ENCODE peak calls at places on chromosomes 7 and 10, in seven cellular contexts. One of them, this sample, is unnamed.

GRCh38 chr10:132252412-132252811 is 55.3 kb downstream of the STK32C start:
- DNase-seq in AG04450: no peak
- DNase-seq in thoracic aorta: no peak
- DNase-seq in GM12864: no peak
- DNase-seq in adrenal gland: no peak
- DNase-seq in AG09319: no peak
- DNase-seq in fibroblast of the aortic adventitia: no peak
- DNase-seq in this sample: no peak

GRCh38 chr7:70776627-70777101 is 355.3 kb upstream of the GALNT17 start:
- DNase-seq in fibroblast of the aortic adventitia: no peak
- DNase-seq in AG04450: no peak
- DNase-seq in GM12864: no peak
- DNase-seq in thoracic aorta: no peak
- DNase-seq in AG09319: no peak
- DNase-seq in adrenal gland: no peak
- DNase-seq in this sample: no peak

GRCh38 chr7:44145969-44146897 is 5.1 kb upstream of the MYL7 start:
- DNase-seq in adrenal gland: peak; percentile 74
- DNase-seq in AG09319: peak; percentile 20
- DNase-seq in thoracic aorta: peak; percentile 48
- DNase-seq in GM12864: no peak
- DNase-seq in AG04450: no peak
- DNase-seq in fibroblast of the aortic adventitia: peak; percentile 17
- DNase-seq in this sample: peak; percentile 67

GRCh38 chr10:11176746-11177145 is 159.1 kb downstream of the CELF2 start:
- DNase-seq in AG09319: no peak
- DNase-seq in adrenal gland: no peak
- DNase-seq in fibroblast of the aortic adventitia: no peak
- DNase-seq in thoracic aorta: no peak
- DNase-seq in GM12864: no peak
- DNase-seq in AG04450: no peak
- DNase-seq in this sample: peak; percentile 66

GRCh38 chr7:70492641-70493040 is 639.3 kb upstream of the GALNT17 start:
- DNase-seq in AG09319: no peak
- DNase-seq in GM12864: no peak
- DNase-seq in adrenal gland: no peak
- DNase-seq in fibroblast of the aortic adventitia: no peak
- DNase-seq in AG04450: no peak
- DNase-seq in thoracic aorta: no peak
- DNase-seq in this sample: no peak

GRCh38 chr7:54860003-54860775 is 101.2 kb upstream of the SEC61G start:
- DNase-seq in thoracic aorta: no peak
- DNase-seq in AG09319: no peak
- DNase-seq in fibroblast of the aortic adventitia: no peak
- DNase-seq in AG04450: no peak
- DNase-seq in GM12864: no peak
- DNase-seq in adrenal gland: no peak
- DNase-seq in this sample: no peak

GRCh38 chr7:74097937-74098614 is 14.5 kb downstream of the LIMK1 start:
- DNase-seq in GM12864: no peak
- DNase-seq in adrenal gland: peak; percentile 69
- DNase-seq in AG09319: peak; percentile 85
- DNase-seq in AG04450: peak; percentile 77
- DNase-seq in fibroblast of the aortic adventitia: peak; percentile 87
- DNase-seq in thoracic aorta: no peak
- DNase-seq in this sample: no peak

GRCh38 chr7:101714097-101714496 is 85.0 kb upstream of the MYL10 start:
- DNase-seq in GM12864: no peak
- DNase-seq in fibroblast of the aortic adventitia: no peak
- DNase-seq in AG04450: no peak
- DNase-seq in thoracic aorta: no peak
- DNase-seq in AG09319: no peak
- DNase-seq in adrenal gland: no peak
- DNase-seq in this sample: no peak

GRCh38 chr10:82922046-82922445 is 1047.1 kb downstream of the NRG3 start:
- DNase-seq in thoracic aorta: no peak
- DNase-seq in AG04450: no peak
- DNase-seq in GM12864: no peak
- DNase-seq in AG09319: no peak
- DNase-seq in fibroblast of the aortic adventitia: no peak
- DNase-seq in adrenal gland: no peak
- DNase-seq in this sample: no peak

GRCh38 chr10:102859911-102860310 is 5.9 kb downstream of the BORCS7 start:
- DNase-seq in fibroblast of the aortic adventitia: no peak
- DNase-seq in adrenal gland: no peak
- DNase-seq in AG04450: no peak
- DNase-seq in AG09319: no peak
- DNase-seq in thoracic aorta: no peak
- DNase-seq in GM12864: no peak
- DNase-seq in this sample: no peak

GRCh38 chr10:124917168-124917938 is 24.6 kb upstream of the ZRANB1 start:
- DNase-seq in AG04450: no peak
- DNase-seq in fibroblast of the aortic adventitia: peak; percentile 50
- DNase-seq in adrenal gland: peak; percentile 83
- DNase-seq in GM12864: no peak
- DNase-seq in AG09319: no peak
- DNase-seq in thoracic aorta: no peak
- DNase-seq in this sample: peak; percentile 55

GRCh38 chr7:46015107-46015868 is 94.2 kb upstream of the IGFBP3 start:
- DNase-seq in fibroblast of the aortic adventitia: no peak
- DNase-seq in adrenal gland: peak; percentile 65
- DNase-seq in GM12864: no peak
- DNase-seq in thoracic aorta: no peak
- DNase-seq in AG09319: no peak
- DNase-seq in AG04450: no peak
- DNase-seq in this sample: peak; percentile 51

GRCh38 chr7:18459846-18460245 is 35.7 kb upstream of the HDAC9 start:
- DNase-seq in fibroblast of the aortic adventitia: no peak
- DNase-seq in AG04450: no peak
- DNase-seq in thoracic aorta: no peak
- DNase-seq in AG09319: no peak
- DNase-seq in adrenal gland: no peak
- DNase-seq in GM12864: no peak
- DNase-seq in this sample: no peak

GRCh38 chr10:68397005-68397404 is 10.1 kb downstream of the RUFY2 start:
- DNase-seq in thoracic aorta: no peak
- DNase-seq in GM12864: no peak
- DNase-seq in AG04450: no peak
- DNase-seq in AG09319: no peak
- DNase-seq in adrenal gland: no peak
- DNase-seq in fibroblast of the aortic adventitia: no peak
- DNase-seq in this sample: no peak

GRCh38 chr7:87570178-87570577 is 30.5 kb downstream of the ABCB1 start:
- DNase-seq in adrenal gland: no peak
- DNase-seq in fibroblast of the aortic adventitia: no peak
- DNase-seq in AG09319: peak; percentile 45
- DNase-seq in thoracic aorta: no peak
- DNase-seq in AG04450: peak; percentile 74
- DNase-seq in GM12864: no peak
- DNase-seq in this sample: no peak

GRCh38 chr10:98020784-98021183 is 9.6 kb downstream of the CRTAC1 start:
- DNase-seq in AG09319: no peak
- DNase-seq in adrenal gland: no peak
- DNase-seq in GM12864: no peak
- DNase-seq in AG04450: no peak
- DNase-seq in fibroblast of the aortic adventitia: no peak
- DNase-seq in thoracic aorta: no peak
- DNase-seq in this sample: no peak

GRCh38 chr7:32921896-32922295 is 30.3 kb upstream of the KBTBD2 start:
- DNase-seq in fibroblast of the aortic adventitia: peak; percentile 31
- DNase-seq in AG04450: no peak
- DNase-seq in GM12864: no peak
- DNase-seq in AG09319: no peak
- DNase-seq in adrenal gland: no peak
- DNase-seq in thoracic aorta: no peak
- DNase-seq in this sample: no peak

GRCh38 chr10:47435081-47435480 is 48.8 kb downstream of the ANXA8 start:
- DNase-seq in AG04450: no peak
- DNase-seq in adrenal gland: no peak
- DNase-seq in thoracic aorta: no peak
- DNase-seq in GM12864: no peak
- DNase-seq in fibroblast of the aortic adventitia: no peak
- DNase-seq in AG09319: no peak
- DNase-seq in this sample: no peak

GRCh38 chr7:152704796-152705384 is 28.9 kb upstream of the XRCC2 start:
- DNase-seq in AG04450: no peak
- DNase-seq in adrenal gland: no peak
- DNase-seq in thoracic aorta: no peak
- DNase-seq in AG09319: no peak
- DNase-seq in GM12864: no peak
- DNase-seq in fibroblast of the aortic adventitia: no peak
- DNase-seq in this sample: no peak

GRCh38 chr7:69211739-69212138 is 386.5 kb upstream of the AUTS2 start:
- DNase-seq in AG04450: no peak
- DNase-seq in thoracic aorta: no peak
- DNase-seq in GM12864: no peak
- DNase-seq in AG09319: no peak
- DNase-seq in fibroblast of the aortic adventitia: no peak
- DNase-seq in adrenal gland: peak; percentile 17
- DNase-seq in this sample: no peak

GRCh38 chr10:47101196-47101595 is 190.0 kb downstream of the PTPN20 start:
- DNase-seq in GM12864: no peak
- DNase-seq in fibroblast of the aortic adventitia: no peak
- DNase-seq in adrenal gland: no peak
- DNase-seq in AG04450: no peak
- DNase-seq in AG09319: no peak
- DNase-seq in thoracic aorta: no peak
- DNase-seq in this sample: no peak

GRCh38 chr7:159144756-159145543 is at the start of gene VIPR2:
- DNase-seq in GM12864: no peak
- DNase-seq in AG09319: no peak
- DNase-seq in thoracic aorta: no peak
- DNase-seq in adrenal gland: no peak
- DNase-seq in fibroblast of the aortic adventitia: no peak
- DNase-seq in AG04450: no peak
- DNase-seq in this sample: no peak

GRCh38 chr10:35890061-35890969 is 248.2 kb upstream of the FZD8 start:
- DNase-seq in AG09319: no peak
- DNase-seq in thoracic aorta: no peak
- DNase-seq in GM12864: no peak
- DNase-seq in fibroblast of the aortic adventitia: no peak
- DNase-seq in AG04450: no peak
- DNase-seq in adrenal gland: no peak
- DNase-seq in this sample: no peak

GRCh38 chr10:43928425-43928968 is 279.8 kb upstream of the ZNF32 start:
- DNase-seq in GM12864: no peak
- DNase-seq in fibroblast of the aortic adventitia: no peak
- DNase-seq in AG04450: no peak
- DNase-seq in thoracic aorta: no peak
- DNase-seq in AG09319: no peak
- DNase-seq in adrenal gland: no peak
- DNase-seq in this sample: no peak

GRCh38 chr10:43926875-43927406 is 278.3 kb upstream of the ZNF32 start:
- DNase-seq in adrenal gland: peak; percentile 25
- DNase-seq in AG04450: no peak
- DNase-seq in AG09319: no peak
- DNase-seq in fibroblast of the aortic adventitia: no peak
- DNase-seq in thoracic aorta: no peak
- DNase-seq in GM12864: no peak
- DNase-seq in this sample: no peak

GRCh38 chr10:43926371-43926770 is 277.7 kb upstream of the ZNF32 start:
- DNase-seq in fibroblast of the aortic adventitia: no peak
- DNase-seq in AG04450: no peak
- DNase-seq in GM12864: no peak
- DNase-seq in thoracic aorta: no peak
- DNase-seq in adrenal gland: no peak
- DNase-seq in AG09319: no peak
- DNase-seq in this sample: no peak

GRCh38 chr10:43923328-43923727 is 274.6 kb upstream of the ZNF32 start:
- DNase-seq in adrenal gland: no peak
- DNase-seq in AG04450: no peak
- DNase-seq in AG09319: no peak
- DNase-seq in fibroblast of the aortic adventitia: no peak
- DNase-seq in GM12864: no peak
- DNase-seq in thoracic aorta: no peak
- DNase-seq in this sample: no peak

GRCh38 chr10:43925793-43926192 is 277.1 kb upstream of the ZNF32 start:
- DNase-seq in thoracic aorta: no peak
- DNase-seq in GM12864: no peak
- DNase-seq in fibroblast of the aortic adventitia: no peak
- DNase-seq in adrenal gland: peak; percentile 5
- DNase-seq in AG09319: no peak
- DNase-seq in AG04450: no peak
- DNase-seq in this sample: no peak
- TF ChIP-seq CTCF in thoracic aorta: no peak
- TF ChIP-seq CTCF in GM12864: no peak
- TF ChIP-seq CTCF in fibroblast of the aortic adventitia: no peak
- TF ChIP-seq CTCF in adrenal gland: no peak
- TF ChIP-seq CTCF in AG09319: no peak
- TF ChIP-seq CTCF in AG04450: no peak
- TF ChIP-seq CTCF in this sample: no peak

GRCh38 chr10:8897769-8898168 is 843.3 kb downstream of the GATA3 start:
- DNase-seq in AG04450: no peak
- DNase-seq in fibroblast of the aortic adventitia: no peak
- DNase-seq in thoracic aorta: no peak
- DNase-seq in AG09319: no peak
- DNase-seq in GM12864: no peak
- DNase-seq in adrenal gland: no peak
- DNase-seq in this sample: no peak
- TF ChIP-seq CTCF in AG04450: no peak
- TF ChIP-seq CTCF in fibroblast of the aortic adventitia: no peak
- TF ChIP-seq CTCF in thoracic aorta: no peak
- TF ChIP-seq CTCF in AG09319: no peak
- TF ChIP-seq CTCF in GM12864: no peak
- TF ChIP-seq CTCF in adrenal gland: no peak
- TF ChIP-seq CTCF in this sample: no peak

DNA sequence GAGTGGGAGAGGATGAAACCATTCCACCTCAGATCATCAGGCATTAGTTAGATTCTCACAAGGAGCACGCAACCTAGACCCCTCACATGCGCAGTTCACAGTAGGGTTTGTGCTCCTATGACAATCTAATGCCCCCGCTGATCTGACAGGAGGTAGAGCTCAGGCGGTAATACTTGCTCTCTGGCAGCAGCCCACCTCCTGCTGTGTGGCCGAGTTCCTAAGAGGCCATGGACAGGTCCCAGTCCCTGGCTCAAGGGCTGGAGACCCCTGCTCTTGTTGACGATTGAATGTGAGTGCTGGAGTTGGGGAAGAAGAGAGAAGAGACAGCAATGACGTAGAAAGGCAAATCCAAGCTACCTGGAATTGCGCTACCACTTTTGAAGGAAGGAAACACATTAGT is 267.2 kb downstream of the TFEC start:
- DNase-seq in adrenal gland: no peak
- DNase-seq in AG09319: no peak
- DNase-seq in thoracic aorta: no peak
- DNase-seq in GM12864: no peak
- DNase-seq in fibroblast of the aortic adventitia: no peak
- DNase-seq in AG04450: no peak
- DNase-seq in this sample: no peak
- TF ChIP-seq CTCF in adrenal gland: no peak
- TF ChIP-seq CTCF in AG09319: no peak
- TF ChIP-seq CTCF in thoracic aorta: no peak
- TF ChIP-seq CTCF in GM12864: no peak
- TF ChIP-seq CTCF in fibroblast of the aortic adventitia: no peak
- TF ChIP-seq CTCF in AG04450: no peak
- TF ChIP-seq CTCF in this sample: no peak

DNA sequence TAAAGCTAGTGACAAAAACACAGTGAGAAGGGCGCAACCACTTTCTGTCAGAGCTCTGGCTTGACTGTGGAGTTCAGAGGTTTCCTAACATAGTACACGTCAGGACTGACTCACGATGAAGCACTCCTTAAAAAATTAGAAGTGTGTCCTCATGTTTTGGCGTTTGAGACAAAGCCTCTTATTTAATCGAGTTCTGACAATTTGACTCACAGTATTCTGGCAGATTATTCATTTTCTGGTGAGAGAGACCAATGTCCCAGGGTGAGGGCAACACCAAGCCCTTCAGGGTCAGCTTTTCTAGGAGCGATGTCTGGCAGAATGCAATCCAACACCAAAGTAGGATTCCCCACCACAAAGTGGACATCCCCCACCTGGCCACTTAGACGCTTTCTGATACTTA is 108.7 kb downstream of the DIP2C start:
- DNase-seq in AG09319: peak; percentile 41
- DNase-seq in adrenal gland: peak; percentile 63
- DNase-seq in AG04450: peak; percentile 70
- DNase-seq in GM12864: no peak
- DNase-seq in thoracic aorta: no peak
- DNase-seq in fibroblast of the aortic adventitia: peak; percentile 93
- DNase-seq in this sample: no peak
- TF ChIP-seq CTCF in AG09319: no peak
- TF ChIP-seq CTCF in adrenal gland: no peak
- TF ChIP-seq CTCF in AG04450: no peak
- TF ChIP-seq CTCF in GM12864: no peak
- TF ChIP-seq CTCF in thoracic aorta: no peak
- TF ChIP-seq CTCF in fibroblast of the aortic adventitia: no peak
- TF ChIP-seq CTCF in this sample: no peak

This sample was measured in Peyer's patch.